ENCODE peak calls at places on chromosomes 16 and 17, in ten cellular contexts. W, K, J, Z, O, Y, C, M, D and L are unnamed samples.

GRCh38 chr17:76428511-76428910 is 24.4 kb downstream of the UBE2O start:
- DNase-seq in K (no peak), C (no peak), O (no peak), Z (no peak), D (no peak), W (no peak), M (no peak), Y (no peak), J (no peak), L (no peak)

GRCh38 chr17:37779554-37779953 is 34.7 kb upstream of the HNF1B start:
- DNase-seq in C (no peak), K (no peak), D (no peak), J (no peak), O (peak; percentile 84), Y (no peak), Z (no peak), M (no peak), W (no peak), L (no peak)

GRCh38 chr16:906296-906695 is 64.5 kb downstream of the LMF1 start:
- DNase-seq in O (no peak), Y (no peak), K (no peak), M (no peak), C (peak; percentile 21), W (no peak), Z (no peak), D (no peak), J (no peak), L (no peak)

GRCh38 chr17:6427284-6427781 is 7.6 kb downstream of the AIPL1 start:
- DNase-seq in Z (no peak), J (no peak), O (peak; percentile 62), Y (peak; percentile 38), C (no peak), K (no peak), M (no peak), W (no peak), D (no peak), L (peak; percentile 74)

GRCh38 chr16:69328854-69329316 is 1.5 kb downstream of the PDF start:
- DNase-seq in Z (peak; percentile 27), Y (no peak), M (no peak), W (no peak), K (no peak), O (peak; percentile 38), J (no peak), D (no peak), C (no peak), L (no peak)

GRCh38 chr17:78596871-78597635 is 19.9 kb upstream of the DNAH17 start:
- DNase-seq in O (no peak), W (no peak), D (no peak), Z (no peak), K (no peak), M (no peak), Y (no peak), J (no peak), C (no peak), L (no peak)

GRCh38 chr16:10647721-10648296 is 46.9 kb downstream of the TEKT5 start:
- DNase-seq in D (no peak), K (no peak), C (no peak), Z (no peak), O (peak; percentile 16), J (no peak), W (no peak), Y (no peak), M (no peak), L (no peak)

GRCh38 chr17:78128616-78129384 is at the start of gene TMC6:
- DNase-seq in O (no peak), Z (peak; percentile 86), D (no peak), K (peak; percentile 83), M (no peak), W (no peak), Y (peak; percentile 70), J (peak; percentile 82), C (peak; percentile 78), L (peak; percentile 81)

GRCh38 chr17:13001991-13002615 is 15.7 kb downstream of the ELAC2 start:
- DNase-seq in O (peak; percentile 25), K (no peak), Z (no peak), W (peak; percentile 44), M (no peak), J (no peak), C (no peak), Y (no peak), D (no peak), L (no peak)

GRCh38 chr17:82314721-82315605 is 2.4 kb downstream of the CD7 start:
- DNase-seq in O (no peak), Y (no peak), M (no peak), K (no peak), W (no peak), D (no peak), J (no peak), Z (no peak), C (no peak), L (no peak)

GRCh38 chr16:11224096-11224893 is 31.7 kb downstream of the SOCS1 start:
- DNase-seq in O (no peak), D (peak; percentile 64), Y (peak; percentile 40), M (peak; percentile 85), K (peak; percentile 51), W (peak; percentile 87), C (peak; percentile 89), J (peak; percentile 47), Z (peak; percentile 63), L (peak; percentile 72)

GRCh38 chr16:31496670-31497069 is 11.5 kb downstream of the RUSF1 start:
- DNase-seq in C (no peak), Z (no peak), J (no peak), D (no peak), Y (no peak), K (no peak), M (no peak), W (no peak), O (no peak), L (no peak)

GRCh38 chr17:28773736-28774135 is 29.9 kb downstream of the TRAF4 start:
- DNase-seq in Z (no peak), O (no peak), W (no peak), C (no peak), M (no peak), Y (no peak), J (no peak), D (no peak), K (no peak), L (no peak)

GRCh38 chr17:40561871-40562611 is 3.2 kb downstream of the CCR7 start:
- DNase-seq in J (peak; percentile 66), C (no peak), K (no peak), O (no peak), Y (peak; percentile 28), M (no peak), W (no peak), Z (peak; percentile 51), D (no peak), L (peak; percentile 69)

GRCh38 chr17:82775033-82775823 is 23.4 kb downstream of the TBCD start:
- DNase-seq in D (peak; percentile 38), W (no peak), Z (peak; percentile 57), C (peak; percentile 83), M (peak; percentile 67), Y (peak; percentile 40), J (peak; percentile 52), O (peak; percentile 34), K (peak; percentile 77), L (no peak)

GRCh38 chr16:83117810-83118209 is 491.0 kb downstream of the CDH13 start:
- DNase-seq in D (no peak), J (no peak), W (no peak), O (no peak), C (no peak), Z (no peak), K (no peak), Y (no peak), M (no peak), L (no peak)

GRCh38 chr16:7399296-7399695 is 66.7 kb downstream of the RBFOX1 start:
- DNase-seq in J (no peak), K (no peak), Y (no peak), D (no peak), M (no peak), C (no peak), O (no peak), W (no peak), Z (no peak), L (no peak)

GRCh38 chr16:81201267-81201666 is 37.2 kb upstream of the BCO1 start:
- DNase-seq in J (no peak), M (no peak), W (no peak), D (no peak), Z (no peak), K (no peak), C (no peak), O (no peak), Y (no peak), L (no peak)

DNA sequence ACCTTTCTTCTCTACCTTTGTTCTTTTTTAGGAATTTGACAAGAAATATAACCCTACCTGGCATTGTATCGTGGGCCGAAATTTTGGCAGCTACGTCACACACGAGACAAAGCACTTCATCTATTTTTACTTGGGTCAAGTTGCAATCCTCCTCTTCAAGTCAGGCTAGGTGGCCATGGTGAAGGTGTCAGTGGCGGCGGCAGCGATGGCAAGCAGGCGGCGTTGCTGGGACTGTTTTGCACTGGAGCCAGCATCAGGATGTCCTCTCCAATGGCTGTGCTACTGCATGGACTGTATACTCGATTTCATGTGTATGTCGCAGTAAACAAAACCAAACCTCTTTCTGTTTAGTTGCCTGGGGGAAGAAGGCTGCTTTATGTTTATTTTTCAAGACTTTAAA is 5.9 kb downstream of the DYNLL2 start:
- DNase-seq in D (no peak), K (no peak), Y (no peak), M (no peak), W (no peak), C (no peak), O (no peak), J (no peak), Z (no peak), L (no peak)
- H3K4me3 ChIP-seq in D (no peak overlapping the region), K (no peak overlapping the region), Y (no peak overlapping the region), M (no peak overlapping the region), W (no peak overlapping the region), C (no peak overlapping the region), O (no peak overlapping the region), J (no peak overlapping the region), Z (no peak overlapping the region), L (no peak overlapping the region)

DNA sequence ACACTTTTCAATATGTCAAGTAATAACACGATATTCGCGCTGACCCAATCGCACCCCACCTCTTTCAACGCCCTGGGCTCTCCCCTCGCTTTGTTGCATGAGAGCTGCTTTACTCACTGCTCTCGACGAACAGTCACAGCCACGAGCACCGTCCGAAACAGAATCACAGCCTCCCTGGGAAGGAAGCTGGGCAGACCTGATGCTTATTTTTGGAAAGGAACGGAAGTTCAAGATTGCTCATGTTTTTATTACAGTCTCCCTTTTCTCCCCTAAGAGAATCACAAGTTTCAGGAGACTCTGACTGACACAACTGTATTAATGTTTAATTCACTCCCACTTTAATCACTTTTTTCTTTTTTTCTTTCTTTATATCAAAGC is 67.8 kb downstream of the ANKRD11 start:
- DNase-seq in O (peak; percentile 74), Y (no peak), D (no peak), K (no peak), J (no peak), C (peak; percentile 43), W (peak; percentile 80), Z (no peak), M (no peak), L (no peak)
- H3K4me1 ChIP-seq in O (peaks cover 15% of the 10 kb centered on the region), Y (peaks cover 91% of the 10 kb centered on the region), D (peaks cover 30% of the 10 kb centered on the region), K (peaks cover 6% of the 10 kb centered on the region), J (peaks cover 91% of the 10 kb centered on the region), C (peaks cover 21% of the 10 kb centered on the region), W (peaks cover 27% of the 10 kb centered on the region), Z (peaks cover 3% of the 10 kb centered on the region), M (peaks cover 80% of the 10 kb centered on the region), L (peaks cover 91% of the 10 kb centered on the region)

GRCh38 chr17:79743614-79744013 is 12.9 kb downstream of the ENPP7 start:
- DNase-seq in M (no peak), Z (no peak), Y (no peak), K (no peak), J (no peak), C (no peak), W (no peak), O (no peak), D (no peak), L (no peak)
- H3K4me3 ChIP-seq in M (no peak overlapping the region), Z (no peak overlapping the region), Y (no peak overlapping the region), K (no peak overlapping the region), J (no peak overlapping the region), C (no peak overlapping the region), W (no peak overlapping the region), O (no peak overlapping the region), D (no peak overlapping the region), L (no peak overlapping the region)

GRCh38 chr16:85208181-85208580 is 95.9 kb upstream of the CIBAR2 start:
- DNase-seq in K (no peak), Z (no peak), J (no peak), W (no peak), C (no peak), O (no peak), D (no peak), Y (no peak), M (no peak), L (no peak)
- H3K4me1 ChIP-seq in K (no peaks in the 10 kb centered on the region), Z (no peaks in the 10 kb centered on the region), J (no peaks in the 10 kb centered on the region), W (peaks cover 58% of the 10 kb centered on the region), C (peaks cover 19% of the 10 kb centered on the region), O (peaks cover 50% of the 10 kb centered on the region), D (peaks cover 23% of the 10 kb centered on the region), Y (no peaks in the 10 kb centered on the region), M (peaks cover 76% of the 10 kb centered on the region), L (no peaks in the 10 kb centered on the region)